ENCODE peak calls at places on chromosomes 1 and 21, in six cellular contexts. Q is ovary, V is GM12878, U is stomach, T is transverse colon, N is A549. S is an unnamed sample.
A peak's percentile ranks its signal among the peaks of the same experiment; 100 is the strongest.

GRCh38 chr1:170885551-170885950 is 49.8 kb upstream of the MROH9 start:
- DNase-seq in T (no peak), U (no peak), Q (no peak), V (no peak), N (no peak), S (no peak)

GRCh38 chr1:221823566-221823965 is 81.7 kb upstream of the DUSP10 start:
- DNase-seq in N (no peak), U (no peak), V (no peak), Q (no peak), T (no peak), S (no peak)

GRCh38 chr1:228793032-228793431 is 57.8 kb downstream of the RHOU start:
- DNase-seq in T (no peak), N (no peak), V (no peak), Q (no peak), U (no peak), S (no peak)

GRCh38 chr1:91929246-91929645 is 20.0 kb upstream of the BRDT start:
- DNase-seq in Q (no peak), T (no peak), V (no peak), U (no peak), N (no peak), S (no peak)

GRCh38 chr1:226603030-226603960 is 54.7 kb downstream of the STUM start:
- DNase-seq in Q (peak; percentile 75), U (peak; percentile 69), V (no peak), T (peak; percentile 40), N (no peak), S (peak; percentile 89)

GRCh38 chr1:243850368-243851128 is 505 bp upstream of the AKT3 start:
- DNase-seq in V (no peak), Q (peak; percentile 90), U (peak; percentile 61), T (peak; percentile 81), N (peak; percentile 64), S (peak; percentile 90)

GRCh38 chr1:43921022-43921421 is 12.6 kb upstream of the ARTN start:
- DNase-seq in V (no peak), N (no peak), T (no peak), U (no peak), Q (no peak), S (no peak)

GRCh38 chr1:230303069-230303468 is 123.1 kb downstream of the PGBD5 start:
- DNase-seq in V (no peak), N (no peak), Q (no peak), U (no peak), T (no peak), S (no peak)

GRCh38 chr1:20074046-20074724 is 4.2 kb downstream of the PLA2G5 start:
- DNase-seq in V (no peak), T (no peak), Q (peak; percentile 9), N (no peak), U (no peak), S (no peak)

GRCh38 chr1:16181887-16182719 is 26.2 kb upstream of the EPHA2 start:
- DNase-seq in V (no peak), N (peak; percentile 61), T (peak; percentile 84), Q (peak; percentile 95), U (peak; percentile 86), S (peak; percentile 93)

GRCh38 chr1:116667577-116668105 is at the start of gene IGSF3:
- DNase-seq in T (peak; percentile 85), Q (peak; percentile 27), V (no peak), N (peak; percentile 59), U (peak; percentile 80), S (peak; percentile 82)

GRCh38 chr1:168261390-168261789 is 19.3 kb upstream of the TBX19 start:
- DNase-seq in V (no peak), Q (no peak), U (no peak), N (no peak), T (no peak), S (no peak)

GRCh38 chr1:10380594-10381275 is 18.1 kb upstream of the PGD start:
- DNase-seq in U (no peak), Q (no peak), V (no peak), T (no peak), N (peak; percentile 64), S (no peak)

GRCh38 chr1:18927654-18928272 is 25.4 kb upstream of the ALDH4A1 start:
- DNase-seq in N (no peak), Q (no peak), V (no peak), T (no peak), U (no peak), S (no peak)

GRCh38 chr1:91527781-91528180 is 27.1 kb downstream of the CDC7 start:
- DNase-seq in T (no peak), U (no peak), V (no peak), Q (no peak), N (no peak), S (no peak)

GRCh38 chr1:83995649-83996048 is 3.3 kb downstream of the TTLL7 start:
- DNase-seq in N (no peak), V (no peak), T (no peak), U (no peak), Q (no peak), S (no peak)

GRCh38 chr1:200211157-200211556 is 183.6 kb downstream of the NR5A2 start:
- DNase-seq in Q (no peak), V (no peak), U (no peak), T (no peak), N (no peak), S (no peak)

GRCh38 chr1:182614796-182615451 is 10.7 kb upstream of the RGS16 start:
- DNase-seq in Q (peak; percentile 87), T (peak; percentile 72), U (peak; percentile 76), V (no peak), N (peak; percentile 35), S (peak; percentile 91)

GRCh38 chr21:15272591-15272990 is 207.8 kb upstream of the NRIP1 start:
- DNase-seq in N (no peak), Q (no peak), T (no peak), V (no peak), U (no peak), S (no peak)

GRCh38 chr1:145977016-145977415 is 12.5 kb downstream of the POLR3GL start:
- DNase-seq in N (no peak), U (no peak), V (no peak), Q (peak; percentile 32), T (no peak), S (peak; percentile 67)

DNA sequence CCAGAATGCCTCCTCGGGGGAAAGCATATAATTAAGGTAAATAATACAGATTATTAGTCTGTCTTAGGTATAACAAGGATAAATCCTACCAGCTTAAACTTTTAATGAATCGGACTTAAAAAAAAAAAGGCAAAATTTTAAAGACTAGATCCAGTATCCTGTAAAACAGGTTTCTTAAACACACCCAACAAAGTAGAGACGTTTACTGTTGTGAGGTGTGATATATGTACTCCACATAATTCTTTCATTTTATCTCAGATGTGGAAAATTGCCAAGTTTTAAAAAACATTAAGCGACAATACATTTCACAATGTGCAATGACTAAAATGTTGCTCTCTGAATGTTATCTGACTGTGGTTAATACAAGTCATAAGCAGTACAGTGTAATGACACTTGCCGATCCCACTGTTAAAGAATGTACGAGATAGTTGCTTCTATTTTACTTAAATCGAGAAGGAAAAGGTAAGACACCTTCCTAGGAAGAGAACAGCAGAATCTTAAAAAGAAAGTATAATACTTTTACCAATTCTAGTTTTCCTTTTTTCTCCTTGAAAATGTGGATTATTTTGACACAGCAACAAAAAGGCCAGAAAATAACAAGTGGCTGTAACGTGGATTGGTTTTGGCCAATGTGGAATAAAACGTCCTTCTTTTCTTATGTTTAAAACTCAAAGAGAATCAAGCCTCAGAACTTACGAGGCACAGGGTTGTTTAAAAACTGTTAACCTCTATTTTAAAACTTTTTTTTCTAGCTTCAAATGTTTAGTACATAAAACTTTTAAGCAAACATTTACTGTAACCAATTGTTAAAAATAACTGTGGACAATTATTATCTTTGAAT is 51.5 kb downstream of the TP53BP2 start:
- DNase-seq in N (no peak), Q (no peak), V (no peak), T (no peak), U (no peak), S (no peak)
- TF ChIP-seq EP300 in N (no peak), Q (no peak), V (no peak), T (no peak), U (no peak), S (no peak)

DNA sequence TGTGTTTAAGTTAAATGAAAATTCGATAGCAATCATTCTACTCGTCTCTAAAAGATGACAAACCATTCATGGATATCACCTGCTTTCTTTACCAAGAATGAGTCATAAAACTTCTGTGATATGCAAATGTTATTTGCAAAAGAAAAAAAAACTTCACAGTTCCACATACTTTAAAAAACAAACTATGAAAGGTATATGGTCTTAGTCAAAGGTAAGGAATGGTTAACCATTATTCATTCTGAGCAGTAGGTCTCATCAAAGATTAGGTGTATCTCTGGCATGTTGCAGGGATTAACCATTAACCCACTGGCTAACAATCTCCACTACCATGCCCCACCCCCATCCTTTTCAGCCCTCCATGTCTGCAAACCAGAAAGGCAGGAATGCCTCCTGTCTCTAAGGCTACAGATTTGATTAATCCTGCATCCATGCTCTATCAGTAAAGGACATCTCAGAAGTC is 44.4 kb downstream of the PTPN14 start:
- DNase-seq in T (peak; percentile 58), V (no peak), U (peak; percentile 46), Q (no peak), N (peak; percentile 70), S (no peak)
- H3K4me1 ChIP-seq in T (peaks cover 10% of the 10 kb centered on the region), V (no peaks in the 10 kb centered on the region), U (no peaks in the 10 kb centered on the region), Q (peaks cover 4% of the 10 kb centered on the region), N (peaks cover 50% of the 10 kb centered on the region), S (peaks cover 20% of the 10 kb centered on the region)

GRCh38 chr21:41960386-41960785 is 6.6 kb upstream of the C2CD2 start:
- DNase-seq in Q (no peak), T (no peak), U (no peak), N (no peak), V (no peak), S (no peak)

GRCh38 chr21:41955516-41955915 is 1.7 kb upstream of the C2CD2 start:
- DNase-seq in Q (no peak), T (no peak), U (no peak), N (no peak), V (no peak), S (no peak)

GRCh38 chr21:41956926-41957729 is 3.3 kb upstream of the C2CD2 start:
- DNase-seq in Q (no peak), T (no peak), U (no peak), N (no peak), V (no peak), S (peak; percentile 35)

GRCh38 chr21:41958886-41959563 is 5.2 kb upstream of the C2CD2 start:
- DNase-seq in Q (no peak), T (no peak), N (no peak), U (no peak), V (no peak), S (no peak)

DNA sequence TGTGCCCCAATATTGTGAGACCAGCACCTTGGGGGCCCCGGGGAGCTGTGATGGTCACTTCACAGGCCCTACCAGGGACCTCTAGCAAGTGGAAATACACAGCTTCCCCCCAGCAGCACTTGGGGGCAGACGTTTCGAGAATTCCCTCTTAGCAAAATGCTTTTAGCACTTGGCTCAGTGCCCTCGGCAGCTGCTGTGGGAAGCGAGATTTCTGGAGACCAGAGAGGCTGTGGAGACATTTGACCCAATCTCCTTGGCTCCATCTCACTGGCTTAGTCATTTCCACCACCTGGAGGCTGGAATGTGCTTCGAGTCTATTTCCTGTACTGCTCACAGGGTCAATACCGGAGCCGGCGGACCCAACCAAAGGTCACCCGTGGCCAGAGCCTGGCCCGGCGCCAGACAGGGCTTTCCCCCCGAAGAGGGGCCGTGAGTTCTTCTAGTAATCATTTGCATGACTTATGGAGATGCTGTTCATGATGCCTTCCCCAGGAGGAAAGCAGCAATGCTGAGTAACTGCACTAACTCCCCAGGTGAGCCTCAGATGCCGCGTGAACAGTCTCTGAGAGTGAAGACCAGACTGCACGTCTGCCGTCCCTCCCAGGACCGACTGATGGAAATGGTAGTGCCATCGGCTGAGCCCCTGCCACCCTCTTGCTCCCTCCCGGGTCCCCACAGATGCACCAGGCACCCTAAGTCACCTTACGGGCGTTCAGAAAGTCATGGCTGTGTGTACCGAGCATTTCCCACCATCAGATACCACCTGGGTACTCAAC is 4.4 kb upstream of the C2CD2 start:
- DNase-seq in U (peak; percentile 61), Q (peak; percentile 81), V (no peak), T (peak; percentile 61), N (peak; percentile 68), S (no peak)
- TF ChIP-seq EP300 in U (no peak), Q (no peak), V (no peak), T (no peak), N (no peak), S (no peak)

GRCh38 chr1:22491995-22492726 is 40.5 kb downstream of the ZBTB40 start:
- DNase-seq in V (no peak), U (no peak), T (no peak), Q (no peak), N (no peak), S (no peak)
- H3K4me1 ChIP-seq in V (no peaks in the 10 kb centered on the region), U (no peaks in the 10 kb centered on the region), T (no peaks in the 10 kb centered on the region), Q (peaks cover 6% of the 10 kb centered on the region), N (no peaks in the 10 kb centered on the region), S (no peaks in the 10 kb centered on the region)